ENCODE peak calls at places on chromosomes 5 and 9, in six cellular contexts. H is brain microvascular endothelial cell; B is activated CD8-positive, alpha-beta T cell treated with anti-CD3 and anti-CD28 coated beads for 36 hours; L is astrocyte of the spinal cord; A is esophagus squamous epithelium; N is tibial nerve. V is an unnamed sample.

GRCh38 chr5:30102185-30102584 is 1091.3 kb upstream of the CDH6 start:
- DNase-seq in L (no peak), N (no peak), B (no peak), A (no peak), H (no peak), V (no peak)

GRCh38 chr9:32590476-32590875 is 17.5 kb upstream of the NDUFB6 start:
- DNase-seq in L (no peak), B (no peak), N (no peak), A (no peak), H (no peak), V (no peak)

GRCh38 chr9:109771084-109771483 is 8.9 kb upstream of the PALM2AKAP2 start:
- DNase-seq in L (peak), A (no peak), B (no peak), N (no peak), H (no peak), V (no peak)

GRCh38 chr5:141373673-141374317 is at the start of gene PCDHGA6:
- DNase-seq in N (no peak), B (no peak), A (no peak), H (no peak), L (peak), V (peak)

GRCh38 chr9:21440139-21440538 is at the start of gene IFNA1:
- DNase-seq in N (no peak), H (no peak), A (no peak), L (no peak), B (no peak), V (no peak)

GRCh38 chr5:140039561-140039960 is 3.5 kb downstream of the NRG2 start:
- DNase-seq in B (no peak), A (no peak), N (no peak), H (no peak), L (no peak), V (no peak)

GRCh38 chr5:137470111-137470920 is 28.8 kb downstream of the SPOCK1 start:
- DNase-seq in A (no peak), H (peak), N (no peak), L (peak), B (no peak), V (no peak)

GRCh38 chr9:36488322-36488838 is 84.3 kb upstream of the MELK start:
- DNase-seq in A (no peak), H (no peak), N (no peak), L (peak), B (peak), V (no peak)

GRCh38 chr5:158634713-158635112 is 465.0 kb downstream of the EBF1 start:
- DNase-seq in H (no peak), L (no peak), N (no peak), B (no peak), A (no peak), V (no peak)

GRCh38 chr9:81826541-81826906 is 101.7 kb upstream of the SPATA31D4 start:
- DNase-seq in L (no peak), A (no peak), H (no peak), N (peak), B (no peak), V (no peak)

GRCh38 chr5:132704875-132705274 is 31.1 kb downstream of the IL4 start:
- DNase-seq in L (no peak), B (no peak), N (no peak), H (peak), A (no peak), V (no peak)

GRCh38 chr5:132462856-132463745 is 27.5 kb downstream of the IRF1 start:
- DNase-seq in A (no peak), H (no peak), L (no peak), N (no peak), B (no peak), V (no peak)

GRCh38 chr5:114790403-114790792 is 379.3 kb downstream of the TRIM36 start:
- DNase-seq in B (no peak), L (no peak), N (no peak), A (no peak), H (no peak), V (no peak)

GRCh38 chr5:116799401-116799800 is 224.8 kb upstream of the SEMA6A start:
- DNase-seq in A (no peak), N (no peak), H (no peak), B (no peak), L (no peak), V (no peak)

GRCh38 chr5:58759745-58760144 is 176.9 kb downstream of the RAB3C start:
- DNase-seq in A (no peak), N (no peak), L (no peak), B (no peak), H (no peak), V (no peak)

GRCh38 chr5:95027775-95028174 is 257.1 kb downstream of the MCTP1 start:
- DNase-seq in H (no peak), N (no peak), L (no peak), B (no peak), A (no peak), V (no peak)

GRCh38 chr5:68396722-68397121 is 181.2 kb downstream of the PIK3R1 start:
- DNase-seq in H (no peak), B (no peak), N (no peak), A (no peak), L (no peak), V (no peak)

DNA sequence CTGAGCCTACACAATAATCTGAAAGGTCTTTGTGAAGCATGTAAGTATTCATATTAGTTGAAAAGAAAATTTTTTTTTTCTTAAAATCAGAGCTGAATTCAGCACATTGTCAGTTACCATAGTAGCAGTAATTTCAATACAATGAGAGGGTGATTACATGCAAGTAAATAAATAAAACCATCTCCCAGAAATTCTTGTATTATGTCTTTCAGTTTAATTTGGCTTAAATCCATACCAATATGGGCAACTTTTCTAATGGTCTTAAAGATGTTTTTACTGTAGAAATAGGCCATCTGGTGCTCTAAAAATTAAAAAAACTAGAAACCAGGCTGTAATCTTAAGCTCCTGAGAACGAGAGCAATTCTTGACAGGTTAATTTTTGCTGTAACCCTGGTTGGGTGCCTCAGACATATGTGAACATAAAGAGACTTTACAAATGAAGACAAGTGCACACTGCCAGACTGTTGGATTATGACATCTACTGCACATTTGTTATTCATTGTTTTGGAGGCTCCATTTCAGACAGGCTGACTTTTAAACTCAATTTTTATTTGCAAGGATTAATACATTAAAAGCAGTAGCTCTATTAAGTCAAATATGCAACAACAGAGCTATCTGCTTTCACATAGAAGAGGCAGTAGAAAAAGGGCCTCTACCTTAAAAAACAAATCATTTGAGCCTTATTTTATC is 246.8 kb upstream of the DAB2 start:
- DNase-seq in B (no peak), N (no peak), A (no peak), H (no peak), L (peak), V (no peak)
- TF ChIP-seq CTCF in B (no peak), N (no peak), A (no peak), H (no peak), L (no peak), V (no peak)

GRCh38 chr9:95317119-95317892 is at the start of gene FANCC:
- DNase-seq in L (peak), A (peak), H (peak), N (peak), B (peak), V (peak)

GRCh38 chr9:95315108-95315746 is 2.3 kb downstream of the FANCC start:
- DNase-seq in N (no peak), L (no peak), H (no peak), A (no peak), B (no peak), V (no peak)

GRCh38 chr9:95317893-95318211 is 343 bp upstream of the FANCC start:
- DNase-seq in A (no peak), L (no peak), B (no peak), N (no peak), H (no peak), V (no peak)

GRCh38 chr9:95316274-95316673 is 1.2 kb downstream of the FANCC start:
- DNase-seq in H (no peak), L (no peak), A (no peak), B (no peak), N (no peak), V (peak)

DNA sequence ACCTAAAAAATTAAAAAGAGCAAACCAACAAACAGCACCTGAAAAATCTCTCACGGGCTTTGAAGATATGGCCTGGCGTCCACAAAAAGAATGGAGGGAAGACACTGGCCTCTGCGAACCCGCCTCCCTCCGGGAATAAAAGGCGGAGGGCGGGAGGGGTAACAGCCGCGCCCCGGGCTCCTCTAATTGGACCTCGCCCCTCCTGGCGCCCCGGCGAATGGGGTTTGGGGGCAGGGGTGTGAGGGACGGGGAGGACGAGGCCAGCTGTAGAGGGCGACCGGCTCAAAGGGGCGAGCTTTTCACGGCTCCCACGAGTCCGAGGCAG is 753 bp downstream of the FANCC start:
- DNase-seq in B (peak), L (peak), H (peak), A (no peak), N (no peak), V (peak)
- TF ChIP-seq CTCF in B (no peak), L (peak), H (peak), A (no peak), N (peak), V (no peak)

DNA sequence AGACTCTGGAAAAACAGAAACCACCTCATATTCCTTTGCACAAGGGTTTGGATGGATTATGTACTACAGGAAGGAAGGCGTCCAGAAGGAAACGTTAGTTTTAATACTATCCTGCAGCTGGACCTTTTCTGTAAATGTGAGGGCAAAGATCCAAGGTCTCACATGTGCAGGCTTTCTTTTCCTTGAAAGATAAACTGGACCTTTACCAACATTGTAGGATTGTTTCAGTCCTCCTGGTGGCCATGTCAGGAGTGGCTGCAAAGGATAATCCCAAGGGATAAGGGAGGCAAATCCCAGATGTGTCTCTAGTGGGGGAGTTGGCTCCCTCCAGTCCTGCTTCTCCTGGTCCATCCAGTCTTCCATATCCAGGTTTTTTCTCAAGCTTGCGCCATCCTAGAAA is 397.5 kb downstream of the HTR1A start:
- DNase-seq in A (no peak), N (no peak), H (no peak), L (no peak), B (no peak), V (no peak)
- TF ChIP-seq CTCF in A (no peak), N (no peak), H (no peak), L (no peak), B (no peak), V (no peak)

GRCh38 chr9:132798817-132799790 is 79.0 kb downstream of the AK8 start:
- DNase-seq in H (no peak), B (no peak), N (peak), L (no peak), A (no peak), V (no peak)
- TF ChIP-seq CTCF in H (peak), B (no peak), N (no peak), L (no peak), A (no peak), V (no peak)

GRCh38 chr5:145908206-145908945 is 28.0 kb upstream of the SH3RF2 start:
- DNase-seq in L (no peak), B (no peak), H (no peak), N (no peak), A (no peak), V (no peak)
- TF ChIP-seq CTCF in L (peak), B (no peak), H (peak), N (no peak), A (peak), V (no peak)

V was measured in OCI-LY7.